ENCODE peak calls at places on chromosomes 5 and 9, in seven cellular contexts. I is NCI-H460; B is myocyte; V is germinal center; R is H9; C is AG08396; D is activated effector memory CD4-positive, alpha-beta T cell treated with anti-CD3 and anti-CD28 coated beads, Interleukin-2, amount 50 U/mL, for 16 hours. Q is an unnamed sample.

GRCh38 chr5:160293386-160293785 is 19.0 kb downstream of the CCNJL start:
- DNase-seq in C (no peak), D (no peak), I (no peak), B (no peak), V (no peak), R (no peak), Q (no peak)

GRCh38 chr9:3704890-3705289 is 179.1 kb upstream of the RFX3 start:
- DNase-seq in R (no peak), B (no peak), C (no peak), V (no peak), I (no peak), D (no peak), Q (no peak)

GRCh38 chr5:83683836-83684235 is 36.8 kb downstream of the HAPLN1 start:
- DNase-seq in I (no peak), C (no peak), B (no peak), V (no peak), R (no peak), D (no peak), Q (no peak)

GRCh38 chr5:1524799-1525623 is 1.3 kb upstream of the LPCAT1 start:
- DNase-seq in R (no peak), I (no peak), B (no peak), D (peak), V (no peak), C (no peak), Q (no peak)

GRCh38 chr9:113564804-113565237 is 101.3 kb downstream of the RGS3 start:
- DNase-seq in R (peak), I (peak), B (peak), V (no peak), C (peak), D (peak), Q (peak)

GRCh38 chr5:68304421-68305052 is 89.0 kb downstream of the PIK3R1 start:
- DNase-seq in D (no peak), V (no peak), B (peak), C (no peak), R (no peak), I (no peak), Q (no peak)

GRCh38 chr5:179373961-179374505 is 28.8 kb upstream of the ADAMTS2 start:
- DNase-seq in B (no peak), C (no peak), V (no peak), R (peak), D (peak), I (no peak), Q (no peak)

GRCh38 chr5:96297867-96298266 is 135.2 kb downstream of the PCSK1 start:
- DNase-seq in V (no peak), C (peak), D (no peak), I (peak), B (peak), R (no peak), Q (no peak)

GRCh38 chr5:3303777-3304176 is 291.9 kb upstream of the IRX1 start:
- DNase-seq in B (no peak), I (no peak), D (no peak), C (no peak), R (no peak), V (no peak), Q (no peak)

GRCh38 chr5:133754575-133755169 is 142.3 kb upstream of the FSTL4 start:
- DNase-seq in B (peak), C (peak), V (no peak), D (peak), I (peak), R (peak), Q (peak)